ENCODE peak calls at places on chromosomes 2 and 18, in six cellular contexts. D is CD8-positive, alpha-beta T cell; E is heart left ventricle; M is CD4-positive, alpha-beta memory T cell; V is MG63; A is aorta. S is an unnamed sample.
A peak's percentile ranks its signal among the peaks of the same experiment; 100 is the strongest.

GRCh38 chr2:46615555-46616487 is 136.5 kb downstream of the TMEM247 start:
- DNase-seq in D (no peak), E (no peak), M (peak; percentile 33), V (peak; percentile 3), A (no peak), S (no peak)

GRCh38 chr18:31612124-31612523 is 20.4 kb downstream of the TTR start:
- DNase-seq in D (no peak), E (no peak), M (no peak), V (no peak), A (no peak), S (no peak)

GRCh38 chr2:151097930-151098329 is 163.7 kb downstream of the RBM43 start:
- DNase-seq in D (no peak), E (no peak), M (no peak), V (no peak), A (no peak), S (no peak)

GRCh38 chr18:3451166-3451988 is 1.4 kb downstream of the TGIF1 start:
- DNase-seq in D (peak; percentile 85), E (peak; percentile 95), M (peak; percentile 78), V (peak; percentile 90), A (peak; percentile 98), S (peak; percentile 92)

GRCh38 chr2:240787521-240788472 is 32.2 kb downstream of the KIF1A start:
- DNase-seq in D (no peak), E (no peak), M (no peak), V (no peak), A (peak; percentile 61), S (no peak)

GRCh38 chr2:143171817-143172216 is 42.6 kb downstream of the ARHGAP15 start:
- DNase-seq in D (no peak), E (no peak), M (no peak), V (no peak), A (no peak), S (no peak)

GRCh38 chr2:85741811-85742507 is 11.8 kb upstream of the ATOH8 start:
- DNase-seq in D (no peak), E (peak; percentile 61), M (no peak), V (peak; percentile 99), A (peak; percentile 93), S (no peak)

GRCh38 chr18:27579364-27579763 is 394.3 kb upstream of the CHST9 start:
- DNase-seq in D (no peak), E (no peak), M (no peak), V (no peak), A (no peak), S (no peak)

GRCh38 chr18:74709451-74709850 is 111.8 kb downstream of the ZNF407 start:
- DNase-seq in D (no peak), E (no peak), M (no peak), V (no peak), A (no peak), S (no peak)

GRCh38 chr2:233063269-233063975 is 3.3 kb downstream of the INPP5D start:
- DNase-seq in D (no peak), E (no peak), M (no peak), V (no peak), A (peak; percentile 62), S (no peak)

GRCh38 chr2:240440251-240440650 is 4.8 kb downstream of the GPC1 start:
- DNase-seq in D (no peak), E (no peak), M (no peak), V (no peak), A (no peak), S (no peak)

GRCh38 chr18:6414118-6414722 is 491 bp downstream of the L3MBTL4 start:
- DNase-seq in D (peak; percentile 35), E (peak; percentile 70), M (no peak), V (peak; percentile 30), A (peak; percentile 87), S (peak; percentile 52)

GRCh38 chr2:216661639-216662375 is 28.6 kb downstream of the IGFBP2 start:
- DNase-seq in D (no peak), E (no peak), M (no peak), V (no peak), A (no peak), S (peak; percentile 16)

GRCh38 chr2:162202203-162202602 is 41.0 kb downstream of the FAP start:
- DNase-seq in D (no peak), E (no peak), M (no peak), V (no peak), A (no peak), S (no peak)

GRCh38 chr2:199460101-199460671 is 2.4 kb upstream of the SATB2 start:
- DNase-seq in D (no peak), E (no peak), M (peak; percentile 25), V (no peak), A (no peak), S (no peak)

GRCh38 chr2:120245520-120245835 is 7.2 kb upstream of the RALB start:
- DNase-seq in D (no peak), E (no peak), M (no peak), V (peak; percentile 70), A (no peak), S (peak; percentile 97)

GRCh38 chr2:234694244-234695013 is 197.5 kb upstream of the ARL4C start:
- DNase-seq in D (no peak), E (no peak), M (no peak), V (peak; percentile 11), A (no peak), S (no peak)

GRCh38 chr2:47767880-47768609 is 14.9 kb upstream of the MSH6 start:
- DNase-seq in D (peak; percentile 74), E (peak; percentile 60), M (peak; percentile 70), V (peak; percentile 26), A (peak; percentile 92), S (peak; percentile 66)

GRCh38 chr2:142179686-142180085 is 48.9 kb upstream of the LRP1B start:
- DNase-seq in D (no peak), E (no peak), M (no peak), V (no peak), A (no peak), S (no peak)

GRCh38 chr2:197461073-197461472 is 7.7 kb downstream of the COQ10B start:
- DNase-seq in D (no peak), E (no peak), M (no peak), V (peak; percentile 16), A (no peak), S (no peak)

GRCh38 chr2:201980389-201980821 is 53.2 kb upstream of the FZD7 start:
- DNase-seq in D (no peak), E (no peak), M (no peak), V (no peak), A (no peak), S (no peak)

GRCh38 chr2:177551989-177552413 is 159.4 kb downstream of the AGPS start:
- DNase-seq in D (no peak), E (peak; percentile 38), M (no peak), V (peak; percentile 44), A (no peak), S (no peak)

GRCh38 chr2:153532160-153532559 is 53.6 kb upstream of the RPRM start:
- DNase-seq in D (no peak), E (no peak), M (no peak), V (no peak), A (no peak), S (no peak)

GRCh38 chr2:34003795-34004194 is 404.7 kb upstream of the FAM98A start:
- DNase-seq in D (no peak), E (no peak), M (no peak), V (no peak), A (no peak), S (no peak)

GRCh38 chr2:217314021-217314460 is 454.2 kb upstream of the TNP1 start:
- DNase-seq in D (no peak), E (no peak), M (no peak), V (no peak), A (no peak), S (peak; percentile 63)

GRCh38 chr18:939167-939566 is 34.5 kb downstream of the ADCYAP1 start:
- DNase-seq in D (no peak), E (no peak), M (no peak), V (no peak), A (no peak), S (no peak)

GRCh38 chr2:227503433-227504406 is 31.8 kb downstream of the AGFG1 start:
- DNase-seq in D (no peak), E (no peak), M (no peak), V (peak; percentile 88), A (no peak), S (no peak)

GRCh38 chr2:68292108-68292710 is 27.5 kb downstream of the CNRIP1 start:
- DNase-seq in D (no peak), E (no peak), M (peak; percentile 36), V (no peak), A (no peak), S (no peak)

GRCh38 chr2:236498369-236498768 is 71.3 kb upstream of the ACKR3 start:
- DNase-seq in D (no peak), E (peak; percentile 31), M (no peak), V (peak; percentile 83), A (no peak), S (no peak)

GRCh38 chr2:177868792-177869191 is 203.8 kb downstream of the PDE11A start:
- DNase-seq in D (no peak), E (no peak), M (no peak), V (no peak), A (no peak), S (no peak)

DNA sequence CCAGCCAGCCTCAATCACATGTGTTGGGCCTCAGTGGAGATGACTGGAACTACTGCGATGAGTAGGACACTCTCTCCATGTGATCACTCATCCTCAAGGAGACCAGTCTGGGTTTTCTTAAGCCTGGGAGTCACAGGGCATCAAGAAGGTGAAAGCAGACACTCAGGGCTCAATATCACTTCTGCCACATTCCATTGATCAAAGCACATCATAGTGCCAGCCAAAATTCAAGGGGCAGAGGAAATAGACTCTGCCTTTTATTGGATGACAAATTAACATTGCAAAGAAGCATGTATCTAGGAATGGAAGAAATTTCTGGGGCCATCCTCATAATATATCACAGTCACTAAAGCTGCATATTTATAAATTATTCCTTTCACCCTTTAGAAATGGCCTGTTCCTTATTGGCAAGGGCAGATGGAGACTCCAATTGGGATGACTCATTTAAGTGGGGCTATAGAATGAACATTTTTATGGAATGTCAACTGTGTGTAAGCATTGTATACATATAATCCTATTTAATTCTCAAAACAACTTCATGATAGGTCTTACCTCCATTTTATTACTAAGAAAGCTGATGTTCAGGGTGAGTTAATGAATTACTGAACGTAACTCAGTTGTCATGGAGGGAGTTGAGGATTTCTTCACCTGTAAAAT is 114.8 kb upstream of the CDC42EP3 start:
- DNase-seq in D (no peak), E (no peak), M (no peak), V (peak; percentile 48), A (no peak), S (no peak)
- H3K9me3 ChIP-seq in D (no peaks in the 10 kb centered on the region), E (no peaks in the 10 kb centered on the region), M (no peaks in the 10 kb centered on the region), V (peaks cover 9% of the 10 kb centered on the region), A (peaks cover 4% of the 10 kb centered on the region), S (peaks cover 6% of the 10 kb centered on the region)

GRCh38 chr2:95215018-95215612 is 7.8 kb downstream of the ZNF892 start:
- DNase-seq in D (no peak), E (no peak), M (no peak), V (no peak), A (no peak), S (no peak)
- H3K9me3 ChIP-seq in D (peaks cover 76% of the 10 kb centered on the region), E (peaks cover 12% of the 10 kb centered on the region), M (peaks cover 4% of the 10 kb centered on the region), V (peaks cover 50% of the 10 kb centered on the region), A (peaks cover 35% of the 10 kb centered on the region), S (peaks cover 51% of the 10 kb centered on the region)

DNA sequence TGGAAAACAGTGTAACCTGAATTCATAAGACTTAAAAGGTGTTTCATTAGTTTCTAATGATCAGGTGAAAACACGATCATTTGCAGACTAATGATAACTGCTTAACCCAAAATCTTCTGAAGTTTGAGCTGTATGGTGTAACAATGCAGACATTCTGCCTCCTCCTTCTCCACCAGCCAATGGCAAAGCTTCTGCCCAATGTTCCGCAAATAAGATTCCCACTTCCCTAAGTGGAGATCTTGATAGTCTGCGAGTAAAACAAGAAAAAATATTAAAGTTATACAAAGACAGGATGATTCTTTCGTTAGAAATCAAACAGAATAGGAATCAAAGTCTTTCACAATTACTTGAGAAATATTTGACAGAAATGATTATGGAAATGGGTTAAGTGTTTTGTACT is 8.1 kb downstream of the C2orf42 start:
- DNase-seq in D (no peak), E (no peak), M (no peak), V (no peak), A (no peak), S (no peak)
- H3K9me3 ChIP-seq in D (no peaks in the 10 kb centered on the region), E (no peaks in the 10 kb centered on the region), M (no peaks in the 10 kb centered on the region), V (no peaks in the 10 kb centered on the region), A (no peaks in the 10 kb centered on the region), S (no peaks in the 10 kb centered on the region)

GRCh38 chr18:80050797-80051196 is 16.6 kb downstream of the RBFA start:
- DNase-seq in D (no peak), E (no peak), M (no peak), V (no peak), A (no peak), S (no peak)
- H3K9me3 ChIP-seq in D (no peaks in the 10 kb centered on the region), E (no peaks in the 10 kb centered on the region), M (no peaks in the 10 kb centered on the region), V (peaks cover 13% of the 10 kb centered on the region), A (peaks cover 8% of the 10 kb centered on the region), S (no peaks in the 10 kb centered on the region)

S was measured in Caco-2.